ENCODE peak calls at places on chromosomes 3 and 15, in four cellular contexts. P is stomach, L is pancreas, W is endodermal cell. B is an unnamed sample.
A peak's percentile ranks its signal among the peaks of the same experiment; 100 is the strongest.

GRCh38 chr3:99659032-99659431 is 20.6 kb downstream of the COL8A1 start:
- DNase-seq in P (no peak), L (no peak), W (no peak), B (no peak)

GRCh38 chr15:91385301-91385700 is 285.2 kb downstream of the SV2B start:
- DNase-seq in P (no peak), L (no peak), W (peak; percentile 65), B (no peak)

GRCh38 chr3:12353796-12354505 is 65.1 kb downstream of the PPARG start:
- DNase-seq in P (no peak), L (no peak), W (no peak), B (no peak)

GRCh38 chr3:13215940-13216546 is 142.8 kb upstream of the IQSEC1 start:
- DNase-seq in P (no peak), L (no peak), W (no peak), B (no peak)

GRCh38 chr3:13461169-13462124 is 18.7 kb upstream of the HDAC11 start:
- DNase-seq in P (peak; percentile 37), L (peak; percentile 79), W (peak; percentile 96), B (peak; percentile 67)

GRCh38 chr3:121649645-121650044 is 11.1 kb downstream of the HCLS1 start:
- DNase-seq in P (no peak), L (no peak), W (no peak), B (no peak)

GRCh38 chr3:138747229-138747628 is 87.5 kb downstream of the PIK3CB start:
- DNase-seq in P (no peak), L (no peak), W (no peak), B (no peak)

GRCh38 chr3:106508331-106508893 is 639.6 kb upstream of the CBLB start:
- DNase-seq in P (no peak), L (no peak), W (no peak), B (no peak)

GRCh38 chr3:106124818-106125217 is 256.0 kb upstream of the CBLB start:
- DNase-seq in P (no peak), L (no peak), W (peak; percentile 57), B (no peak)

GRCh38 chr15:43517354-43518072 is at the start of gene MAP1A:
- DNase-seq in P (no peak), L (no peak), W (peak; percentile 84), B (peak; percentile 36)

GRCh38 chr3:136038668-136039067 is 73.1 kb downstream of the PPP2R3A start:
- DNase-seq in P (no peak), L (no peak), W (no peak), B (no peak)

GRCh38 chr15:63599401-63600000 is 2.3 kb downstream of the FBXL22 start:
- DNase-seq in P (peak; percentile 88), L (peak; percentile 87), W (peak; percentile 84), B (peak; percentile 81)

GRCh38 chr15:83854950-83855707 is 201.2 kb downstream of the ADAMTSL3 start:
- DNase-seq in P (no peak), L (no peak), W (no peak), B (no peak)

GRCh38 chr15:39188930-39189329 is 391.9 kb upstream of the THBS1 start:
- DNase-seq in P (no peak), L (no peak), W (no peak), B (no peak)

GRCh38 chr3:156535162-156535627 is 19.7 kb downstream of the SSR3 start:
- DNase-seq in P (peak; percentile 29), L (peak; percentile 53), W (peak; percentile 71), B (peak; percentile 23)

GRCh38 chr15:91593081-91593480 is 260.4 kb upstream of the SLCO3A1 start:
- DNase-seq in P (no peak), L (no peak), W (no peak), B (no peak)

GRCh38 chr3:72451840-72452239 is 396.4 kb downstream of the SHQ1 start:
- DNase-seq in P (no peak), L (no peak), W (peak; percentile 51), B (peak; percentile 53)

GRCh38 chr15:39860200-39860599 is 59.9 kb downstream of the GPR176 start:
- DNase-seq in P (no peak), L (no peak), W (no peak), B (no peak)

GRCh38 chr3:97388774-97389173 is 375.8 kb upstream of the ARL6 start:
- DNase-seq in P (no peak), L (no peak), W (no peak), B (no peak)

GRCh38 chr15:40092416-40093223 is 16.1 kb downstream of the BMF start:
- DNase-seq in P (no peak), L (no peak), W (no peak), B (peak; percentile 71)

GRCh38 chr3:186360779-186361178 is 1.3 kb downstream of the DGKG start:
- DNase-seq in P (no peak), L (no peak), W (peak; percentile 74), B (no peak)

GRCh38 chr3:185152433-185153169 is at the start of gene C3orf70:
- DNase-seq in P (peak; percentile 60), L (peak; percentile 56), W (peak; percentile 82), B (peak; percentile 55)

GRCh38 chr3:187292631-187293513 is 1.3 kb upstream of the MASP1 start:
- DNase-seq in P (no peak), L (no peak), W (no peak), B (no peak)

GRCh38 chr3:177893321-177893720 is 642.9 kb upstream of the KCNMB2 start:
- DNase-seq in P (no peak), L (no peak), W (no peak), B (no peak)

GRCh38 chr3:114111060-114111790 is 54.7 kb downstream of the QTRT2 start:
- DNase-seq in P (no peak), L (no peak), W (no peak), B (no peak)

GRCh38 chr15:51267714-51268105 is 70.7 kb downstream of the CYP19A1 start:
- DNase-seq in P (no peak), L (no peak), W (peak; percentile 66), B (no peak)

GRCh38 chr3:155076888-155077287 is 3.2 kb upstream of the MME start:
- DNase-seq in P (no peak), L (no peak), W (no peak), B (no peak)

GRCh38 chr3:116018651-116019050 is 395.3 kb downstream of the GAP43 start:
- DNase-seq in P (no peak), L (no peak), W (no peak), B (no peak)

GRCh38 chr3:66997560-66998074 is 490 bp upstream of the KBTBD8 start:
- DNase-seq in P (no peak), L (no peak), W (no peak), B (peak; percentile 28)

GRCh38 chr3:32817195-32817560 is 619 bp upstream of the TRIM71 start:
- DNase-seq in P (no peak), L (no peak), W (peak; percentile 58), B (no peak)

GRCh38 chr15:89500397-89501270 is 4.3 kb upstream of the RHCG start:
- DNase-seq in P (no peak), L (no peak), W (peak; percentile 62), B (no peak)

GRCh38 chr3:151314593-151314992 is 2.0 kb downstream of the GPR87 start:
- DNase-seq in P (no peak), L (no peak), W (peak; percentile 62), B (no peak)

GRCh38 chr3:195247863-195248189 is 23.1 kb downstream of the XXYLT1 start:
- DNase-seq in P (no peak), L (no peak), W (peak; percentile 49), B (no peak)

GRCh38 chr3:1139071-1139470 is 46.2 kb downstream of the CNTN6 start:
- DNase-seq in P (no peak), L (no peak), W (no peak), B (no peak)

DNA sequence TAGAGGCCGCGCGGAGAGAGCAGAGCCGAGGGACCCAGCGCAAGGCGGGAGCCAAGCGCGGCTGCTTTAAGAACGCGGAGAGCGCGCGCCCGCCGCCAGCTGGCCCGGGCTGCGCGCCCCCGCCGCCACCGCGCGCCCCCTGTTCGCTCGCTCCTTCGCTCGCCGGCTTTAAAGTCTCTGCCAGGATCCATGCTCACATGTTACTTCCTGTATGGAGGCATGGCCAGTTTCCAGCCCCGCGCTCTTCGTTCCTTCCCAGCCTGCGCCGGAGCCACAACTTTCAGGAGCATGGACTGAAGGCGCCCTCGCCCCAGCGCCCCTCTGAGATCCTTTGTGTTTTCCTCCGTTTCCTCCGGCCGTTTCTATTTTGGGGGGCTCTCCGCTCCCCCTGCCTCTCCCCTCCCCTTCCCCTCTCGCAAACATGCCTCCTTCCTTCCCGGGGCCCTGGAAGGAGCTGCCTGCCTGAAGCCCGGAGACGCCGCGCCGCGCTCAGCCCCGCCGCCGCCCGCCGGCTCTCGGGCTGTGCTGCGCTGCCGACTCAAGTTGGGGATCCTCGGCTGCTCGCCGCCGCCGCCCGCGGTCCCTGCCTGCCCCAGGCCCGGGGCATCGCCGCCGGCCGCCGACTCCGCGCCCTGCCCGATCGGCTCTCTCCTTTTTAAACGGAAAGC is at the start of gene PTPRG:
- DNase-seq in P (peak; percentile 90), L (peak; percentile 88), W (peak; percentile 93), B (peak; percentile 88)
- H3K4me1 ChIP-seq in P (peaks cover 36% of the 10 kb centered on the region), L (no peaks in the 10 kb centered on the region), W (peaks cover 2% of the 10 kb centered on the region), B (no peaks in the 10 kb centered on the region)

GRCh38 chr3:132290833-132291232 is 26.4 kb upstream of the ACP3 start:
- DNase-seq in P (no peak), L (no peak), W (no peak), B (no peak)

GRCh38 chr3:132292062-132292461 is 25.1 kb upstream of the ACP3 start:
- DNase-seq in P (no peak), L (no peak), W (no peak), B (no peak)

GRCh38 chr3:132288357-132288756 is 28.9 kb upstream of the ACP3 start:
- DNase-seq in P (no peak), L (no peak), W (no peak), B (no peak)

GRCh38 chr3:132286035-132286434 is 31.2 kb upstream of the ACP3 start:
- DNase-seq in P (no peak), L (no peak), W (no peak), B (no peak)

DNA sequence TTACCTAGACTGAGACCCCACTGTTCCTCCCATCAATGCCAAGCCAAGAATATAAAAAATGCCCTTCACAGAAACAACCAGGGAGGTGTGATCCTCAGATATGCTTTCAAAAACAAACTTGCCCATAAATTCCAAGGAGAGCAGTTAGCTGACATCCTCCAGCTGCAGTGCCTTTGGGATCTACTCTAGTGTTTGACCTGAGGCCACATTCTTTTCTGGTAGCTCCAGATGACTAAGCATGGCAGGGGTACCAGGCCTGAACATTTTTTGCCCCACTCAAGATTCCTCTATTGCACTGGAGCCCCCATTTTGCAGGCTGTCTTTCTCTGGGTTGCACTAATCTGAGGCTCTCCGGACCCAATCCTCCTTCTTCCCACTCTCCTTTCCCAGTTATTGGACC is 27.9 kb upstream of the ACP3 start:
- DNase-seq in P (no peak), L (no peak), W (no peak), B (no peak)
- H3K27ac ChIP-seq in P (no peak overlapping the region), L (no peak overlapping the region), W (no peak overlapping the region), B (no peak overlapping the region)

GRCh38 chr3:11045536-11045935 is 53.0 kb downstream of the SLC6A1 start:
- DNase-seq in P (no peak), L (no peak), W (peak; percentile 69), B (no peak)
- TF ChIP-seq CTCF in P (no peak), L (no peak), W (peak; percentile 62), B (no peak)

GRCh38 chr3:152377184-152377570 is 108.4 kb downstream of the MBNL1 start:
- DNase-seq in P (no peak), L (no peak), W (no peak), B (no peak)

GRCh38 chr3:152375546-152375945 is 106.8 kb downstream of the MBNL1 start:
- DNase-seq in P (no peak), L (no peak), W (no peak), B (no peak)

GRCh38 chr3:152374260-152374990 is 105.7 kb downstream of the MBNL1 start:
- DNase-seq in P (no peak), L (no peak), W (no peak), B (no peak)

GRCh38 chr3:152376351-152377183 is 107.8 kb downstream of the MBNL1 start:
- DNase-seq in P (no peak), L (no peak), W (no peak), B (no peak)

GRCh38 chr3:152373379-152373778 is 104.7 kb downstream of the MBNL1 start:
- DNase-seq in P (no peak), L (no peak), W (no peak), B (no peak)
- H3K4me1 ChIP-seq in P (peaks cover 84% of the 10 kb centered on the region), L (peaks cover 12% of the 10 kb centered on the region), W (no peaks in the 10 kb centered on the region), B (no peaks in the 10 kb centered on the region)